ENCODE peak calls at places on chromosomes 11 and 22, in six cellular contexts. K is brain microvascular endothelial cell, Z is right atrium auricular region, E is tibial artery, Y is mesendoderm, J is A549. P is an unnamed sample.

GRCh38 chr11:119999220-119999619 is 138.7 kb downstream of the TRIM29 start:
- DNase-seq in K (no peak), Z (no peak), E (no peak), Y (peak; percentile 86), J (peak; percentile 6), P (no peak)

GRCh38 chr22:32831571-32831970 is 30.1 kb downstream of the TIMP3 start:
- DNase-seq in K (no peak), Z (no peak), E (peak; percentile 17), Y (no peak), J (no peak), P (no peak)

GRCh38 chr22:25668437-25668836 is 73.6 kb upstream of the MYO18B start:
- DNase-seq in K (no peak), Z (no peak), E (no peak), Y (no peak), J (peak; percentile 11), P (peak; percentile 68)

GRCh38 chr11:12800032-12800671 is 125.9 kb downstream of the TEAD1 start:
- DNase-seq in K (peak; percentile 85), Z (no peak), E (no peak), Y (peak; percentile 97), J (peak; percentile 58), P (no peak)

GRCh38 chr11:118619444-118620205 is 12.2 kb downstream of the PHLDB1 start:
- DNase-seq in K (peak; percentile 97), Z (peak; percentile 85), E (peak; percentile 89), Y (no peak), J (peak; percentile 53), P (peak; percentile 28)

GRCh38 chr22:43407591-43407990 is 4.2 kb upstream of the MPPED1 start:
- DNase-seq in K (no peak), Z (no peak), E (no peak), Y (no peak), J (no peak), P (no peak)

GRCh38 chr22:28955817-28956216 is 72.4 kb downstream of the ZNRF3 start:
- DNase-seq in K (no peak), Z (no peak), E (no peak), Y (no peak), J (no peak), P (no peak)

GRCh38 chr11:80007616-80008015 is 566.8 kb upstream of the TENM4 start:
- DNase-seq in K (no peak), Z (no peak), E (no peak), Y (no peak), J (no peak), P (no peak)

GRCh38 chr22:45905924-45906865 is 70.8 kb downstream of the WNT7B start:
- DNase-seq in K (peak; percentile 49), Z (peak; percentile 61), E (peak; percentile 74), Y (no peak), J (no peak), P (no peak)

GRCh38 chr11:117062503-117062902 is 35.7 kb downstream of the SIK3 start:
- DNase-seq in K (no peak), Z (no peak), E (no peak), Y (no peak), J (no peak), P (no peak)

GRCh38 chr11:120953230-120953558 is 70.7 kb upstream of the TBCEL start:
- DNase-seq in K (no peak), Z (no peak), E (no peak), Y (no peak), J (no peak), P (no peak)

GRCh38 chr11:16381177-16381576 is 24.8 kb upstream of the SOX6 start:
- DNase-seq in K (no peak), Z (no peak), E (no peak), Y (no peak), J (no peak), P (no peak)

GRCh38 chr11:8111636-8112035 is 30.6 kb downstream of the TUB start:
- DNase-seq in K (no peak), Z (no peak), E (no peak), Y (no peak), J (no peak), P (no peak)

GRCh38 chr22:24601217-24602104 is 1.5 kb upstream of the GGT1 start:
- DNase-seq in K (no peak), Z (no peak), E (no peak), Y (no peak), J (peak; percentile 58), P (no peak)

GRCh38 chr22:46609175-46609690 is 11.0 kb upstream of the GRAMD4 start:
- DNase-seq in K (no peak), Z (no peak), E (no peak), Y (no peak), J (no peak), P (no peak)

GRCh38 chr11:116707250-116707649 is 65.5 kb downstream of the BUD13 start:
- DNase-seq in K (no peak), Z (no peak), E (no peak), Y (no peak), J (no peak), P (no peak)

GRCh38 chr11:59818572-59818971 is 8.0 kb upstream of the MRPL16 start:
- DNase-seq in K (no peak), Z (no peak), E (no peak), Y (no peak), J (no peak), P (no peak)

GRCh38 chr11:84289381-84289906 is 1003.3 kb upstream of the CCDC90B start:
- DNase-seq in K (peak; percentile 34), Z (no peak), E (no peak), Y (peak; percentile 48), J (no peak), P (no peak)

GRCh38 chr11:29957406-29957805 is 59.4 kb downstream of the KCNA4 start:
- DNase-seq in K (no peak), Z (no peak), E (no peak), Y (peak; percentile 73), J (no peak), P (no peak)

GRCh38 chr11:72773291-72773690 is 20.6 kb downstream of the STARD10 start:
- DNase-seq in K (peak; percentile 91), Z (peak; percentile 81), E (no peak), Y (no peak), J (no peak), P (peak; percentile 74)

GRCh38 chr22:46373838-46374662 is 38.5 kb downstream of the TRMU start:
- DNase-seq in K (no peak), Z (no peak), E (no peak), Y (no peak), J (no peak), P (peak; percentile 10)

GRCh38 chr22:27777128-27777527 is 24.4 kb downstream of the MN1 start:
- DNase-seq in K (no peak), Z (no peak), E (no peak), Y (no peak), J (no peak), P (no peak)
- H3K27ac ChIP-seq in K (no peak overlapping the region), Z (peak overlapping the region; percentile 69), E (peak overlapping the region; percentile 92), Y (peak overlapping the region; percentile 20), J (no peak overlapping the region), P (no peak overlapping the region)

GRCh38 chr11:102109896-102110760 is at the start of gene YAP1:
- DNase-seq in K (peak; percentile 87), Z (peak; percentile 90), E (peak; percentile 95), Y (peak; percentile 98), J (peak; percentile 93), P (peak; percentile 91)

GRCh38 chr11:102112654-102112926 is 2.3 kb downstream of the YAP1 start:
- DNase-seq in K (no peak), Z (no peak), E (no peak), Y (peak; percentile 30), J (no peak), P (no peak)

GRCh38 chr11:102111787-102112653 is 1.8 kb downstream of the YAP1 start:
- DNase-seq in K (peak; percentile 85), Z (no peak), E (peak; percentile 71), Y (no peak), J (peak; percentile 89), P (no peak)

GRCh38 chr11:102110761-102111010 is 439 bp downstream of the YAP1 start:
- DNase-seq in K (no peak), Z (no peak), E (no peak), Y (no peak), J (no peak), P (no peak)

DNA sequence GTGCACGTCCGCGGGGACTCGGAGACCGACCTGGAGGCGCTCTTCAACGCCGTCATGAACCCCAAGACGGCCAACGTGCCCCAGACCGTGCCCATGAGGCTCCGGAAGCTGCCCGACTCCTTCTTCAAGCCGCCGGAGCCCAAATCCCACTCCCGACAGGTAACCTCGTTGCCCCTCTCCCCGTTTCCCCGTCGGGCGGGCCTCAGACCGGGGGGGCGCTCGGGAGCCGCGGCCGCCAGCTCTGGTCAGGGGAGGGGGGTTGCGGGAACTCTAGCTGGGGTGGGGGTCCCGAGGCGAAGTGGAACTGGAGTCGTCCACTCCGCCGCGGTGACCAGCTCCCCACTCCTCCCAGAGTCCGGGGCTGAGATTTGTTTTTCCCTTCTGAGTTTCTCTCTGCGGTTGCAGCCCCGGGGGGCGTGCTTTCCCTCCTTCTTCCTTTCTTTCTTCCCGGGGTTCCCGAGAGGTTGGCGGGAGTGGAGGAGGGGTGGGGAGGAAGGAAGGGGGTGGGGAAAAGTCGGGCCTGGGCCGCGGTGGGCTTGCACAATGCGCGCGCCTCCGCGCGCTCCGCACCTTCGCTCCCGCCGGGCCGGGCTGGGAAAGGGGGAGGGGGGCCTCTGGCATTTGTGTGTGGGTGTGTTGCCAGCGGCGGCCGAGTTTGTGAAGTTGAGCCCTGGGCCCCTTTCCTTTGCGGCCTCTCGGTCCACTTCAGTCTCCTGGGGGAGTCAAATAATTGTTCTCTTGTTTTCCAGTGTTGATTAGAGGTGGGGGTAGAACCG is 952 bp downstream of the YAP1 start:
- DNase-seq in K (peak; percentile 80), Z (peak; percentile 76), E (peak; percentile 85), Y (peak; percentile 96), J (peak; percentile 86), P (peak; percentile 92)
- H3K4me3 ChIP-seq in K (peak overlapping the region; percentile 85), Z (peak overlapping the region; percentile 93), E (peak overlapping the region; percentile 86), Y (peak overlapping the region; percentile 80), J (peak overlapping the region; percentile 90), P (peak overlapping the region; percentile 89)

GRCh38 chr11:1053121-1053901 is 16.8 kb upstream of the MUC6 start:
- DNase-seq in K (no peak), Z (no peak), E (peak; percentile 55), Y (no peak), J (no peak), P (peak; percentile 13)
- H3K27ac ChIP-seq in K (no peak overlapping the region), Z (no peak overlapping the region), E (no peak overlapping the region), Y (no peak overlapping the region), J (peak overlapping the region; percentile 57), P (no peak overlapping the region)

GRCh38 chr11:25981998-25982397 is 349.9 kb upstream of the ANO3 start:
- DNase-seq in K (peak; percentile 52), Z (no peak), E (no peak), Y (peak; percentile 69), J (peak; percentile 57), P (peak; percentile 16)
- H3K4me3 ChIP-seq in K (no peak overlapping the region), Z (no peak overlapping the region), E (no peak overlapping the region), Y (no peak overlapping the region), J (no peak overlapping the region), P (no peak overlapping the region)

DNA sequence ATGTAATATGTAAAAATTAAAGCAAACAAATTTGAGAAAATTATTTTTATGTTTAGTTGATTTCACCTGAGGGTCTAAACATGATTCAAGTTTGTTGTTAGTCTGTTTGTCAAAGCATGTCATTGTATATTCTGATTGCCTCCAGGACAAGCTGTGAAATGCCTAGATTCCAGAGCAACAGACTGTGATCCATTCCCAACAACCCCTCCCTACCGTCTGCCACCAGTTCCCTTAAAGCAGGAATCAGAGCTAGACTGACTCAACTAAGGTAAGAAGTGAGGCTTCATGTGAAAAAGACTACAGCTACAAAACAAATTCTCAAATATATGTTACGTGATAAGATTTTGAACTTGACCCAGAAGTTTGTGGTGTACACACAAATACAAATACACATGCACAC is 304.2 kb downstream of the RAB38 start:
- DNase-seq in K (no peak), Z (no peak), E (no peak), Y (peak; percentile 89), J (no peak), P (no peak)
- H3K27ac ChIP-seq in K (no peak overlapping the region), Z (no peak overlapping the region), E (no peak overlapping the region), Y (no peak overlapping the region), J (no peak overlapping the region), P (no peak overlapping the region)